ENCODE peak calls at places on chromosome 5, in seven cellular contexts. One of them, this sample, is unnamed.

GRCh38 chr5:135169753-135170152 is 135.7 kb upstream of the PITX1 start:
- DNase-seq in astrocyte: no peak
- DNase-seq in GM23338: no peak
- DNase-seq in neural progenitor cell: no peak
- DNase-seq in keratinocyte: no peak
- DNase-seq in HCT116: no peak
- DNase-seq in MM.1S: no peak
- DNase-seq in this sample: no peak

GRCh38 chr5:68429510-68429909 is 214.0 kb downstream of the PIK3R1 start:
- DNase-seq in astrocyte: no peak
- DNase-seq in GM23338: no peak
- DNase-seq in keratinocyte: no peak
- DNase-seq in MM.1S: no peak
- DNase-seq in neural progenitor cell: no peak
- DNase-seq in HCT116: no peak
- DNase-seq in this sample: no peak

GRCh38 chr5:10416868-10417267 is 24.8 kb upstream of the ROPN1L start:
- DNase-seq in neural progenitor cell: no peak
- DNase-seq in GM23338: no peak
- DNase-seq in keratinocyte: no peak
- DNase-seq in astrocyte: no peak
- DNase-seq in HCT116: no peak
- DNase-seq in MM.1S: no peak
- DNase-seq in this sample: no peak

GRCh38 chr5:141412853-141413539 is at the start of gene PCDHGA10:
- DNase-seq in HCT116: peak; percentile 71
- DNase-seq in astrocyte: peak; percentile 47
- DNase-seq in MM.1S: peak; percentile 80
- DNase-seq in GM23338: peak; percentile 92
- DNase-seq in neural progenitor cell: peak; percentile 57
- DNase-seq in keratinocyte: no peak
- DNase-seq in this sample: peak; percentile 37

GRCh38 chr5:132979367-132979935 is 16.0 kb upstream of the AFF4 start:
- DNase-seq in neural progenitor cell: no peak
- DNase-seq in keratinocyte: no peak
- DNase-seq in HCT116: no peak
- DNase-seq in MM.1S: no peak
- DNase-seq in GM23338: no peak
- DNase-seq in astrocyte: peak; percentile 47
- DNase-seq in this sample: no peak

GRCh38 chr5:38853753-38854470 is 8.1 kb downstream of the OSMR start:
- DNase-seq in neural progenitor cell: no peak
- DNase-seq in astrocyte: peak; percentile 97
- DNase-seq in GM23338: peak; percentile 10
- DNase-seq in HCT116: peak; percentile 51
- DNase-seq in keratinocyte: no peak
- DNase-seq in MM.1S: no peak
- DNase-seq in this sample: no peak

GRCh38 chr5:142783601-142784291 is 13.6 kb downstream of the ARHGAP26 start:
- DNase-seq in HCT116: no peak
- DNase-seq in keratinocyte: no peak
- DNase-seq in MM.1S: peak; percentile 52
- DNase-seq in GM23338: no peak
- DNase-seq in neural progenitor cell: peak; percentile 43
- DNase-seq in astrocyte: no peak
- DNase-seq in this sample: peak; percentile 71

GRCh38 chr5:73376618-73377170 is 71.9 kb downstream of the FOXD1 start:
- DNase-seq in GM23338: no peak
- DNase-seq in MM.1S: no peak
- DNase-seq in astrocyte: peak; percentile 81
- DNase-seq in HCT116: no peak
- DNase-seq in neural progenitor cell: no peak
- DNase-seq in keratinocyte: peak; percentile 25
- DNase-seq in this sample: no peak

GRCh38 chr5:141363952-141364660 is at the start of gene PCDHGA5:
- DNase-seq in keratinocyte: no peak
- DNase-seq in GM23338: no peak
- DNase-seq in HCT116: no peak
- DNase-seq in MM.1S: no peak
- DNase-seq in astrocyte: peak; percentile 4
- DNase-seq in neural progenitor cell: no peak
- DNase-seq in this sample: no peak

GRCh38 chr5:42423285-42424152 is at the start of gene GHR:
- DNase-seq in keratinocyte: peak; percentile 25
- DNase-seq in MM.1S: peak; percentile 14
- DNase-seq in astrocyte: peak; percentile 86
- DNase-seq in neural progenitor cell: peak; percentile 93
- DNase-seq in HCT116: peak; percentile 6
- DNase-seq in GM23338: peak; percentile 93
- DNase-seq in this sample: peak; percentile 89

GRCh38 chr5:52069997-52070396 is 686.7 kb downstream of the ISL1 start:
- DNase-seq in keratinocyte: no peak
- DNase-seq in astrocyte: no peak
- DNase-seq in HCT116: no peak
- DNase-seq in MM.1S: no peak
- DNase-seq in neural progenitor cell: no peak
- DNase-seq in GM23338: no peak
- DNase-seq in this sample: no peak

GRCh38 chr5:179494774-179495173 is 55.6 kb upstream of the RUFY1 start:
- DNase-seq in GM23338: no peak
- DNase-seq in HCT116: no peak
- DNase-seq in astrocyte: no peak
- DNase-seq in MM.1S: no peak
- DNase-seq in neural progenitor cell: no peak
- DNase-seq in keratinocyte: no peak
- DNase-seq in this sample: no peak

GRCh38 chr5:146788918-146789317 is 89.6 kb downstream of the PPP2R2B start:
- DNase-seq in neural progenitor cell: peak; percentile 85
- DNase-seq in HCT116: no peak
- DNase-seq in astrocyte: no peak
- DNase-seq in keratinocyte: no peak
- DNase-seq in MM.1S: no peak
- DNase-seq in GM23338: peak; percentile 81
- DNase-seq in this sample: peak; percentile 3

GRCh38 chr5:56480305-56481146 is 247.4 kb upstream of the ANKRD55 start:
- DNase-seq in MM.1S: peak; percentile 65
- DNase-seq in HCT116: no peak
- DNase-seq in astrocyte: peak; percentile 67
- DNase-seq in GM23338: peak; percentile 74
- DNase-seq in neural progenitor cell: peak; percentile 87
- DNase-seq in keratinocyte: no peak
- DNase-seq in this sample: peak; percentile 33

GRCh38 chr5:160165137-160166068 is 46.2 kb upstream of the PWWP2A start:
- DNase-seq in MM.1S: no peak
- DNase-seq in keratinocyte: peak; percentile 90
- DNase-seq in GM23338: peak; percentile 94
- DNase-seq in HCT116: peak; percentile 95
- DNase-seq in neural progenitor cell: peak; percentile 83
- DNase-seq in astrocyte: peak; percentile 99
- DNase-seq in this sample: peak; percentile 73

GRCh38 chr5:113514263-113514590 is 733 bp downstream of the YTHDC2 start:
- DNase-seq in MM.1S: peak; percentile 19
- DNase-seq in neural progenitor cell: no peak
- DNase-seq in HCT116: no peak
- DNase-seq in GM23338: no peak
- DNase-seq in keratinocyte: no peak
- DNase-seq in astrocyte: no peak
- DNase-seq in this sample: no peak

GRCh38 chr5:75707911-75708509 is 9.2 kb downstream of the POC5 start:
- DNase-seq in MM.1S: no peak
- DNase-seq in HCT116: no peak
- DNase-seq in neural progenitor cell: no peak
- DNase-seq in keratinocyte: no peak
- DNase-seq in astrocyte: no peak
- DNase-seq in GM23338: no peak
- DNase-seq in this sample: no peak

GRCh38 chr5:135127604-135128240 is 93.7 kb upstream of the PITX1 start:
- DNase-seq in astrocyte: peak; percentile 79
- DNase-seq in neural progenitor cell: no peak
- DNase-seq in HCT116: no peak
- DNase-seq in keratinocyte: peak; percentile 61
- DNase-seq in GM23338: no peak
- DNase-seq in MM.1S: no peak
- DNase-seq in this sample: no peak

DNA sequence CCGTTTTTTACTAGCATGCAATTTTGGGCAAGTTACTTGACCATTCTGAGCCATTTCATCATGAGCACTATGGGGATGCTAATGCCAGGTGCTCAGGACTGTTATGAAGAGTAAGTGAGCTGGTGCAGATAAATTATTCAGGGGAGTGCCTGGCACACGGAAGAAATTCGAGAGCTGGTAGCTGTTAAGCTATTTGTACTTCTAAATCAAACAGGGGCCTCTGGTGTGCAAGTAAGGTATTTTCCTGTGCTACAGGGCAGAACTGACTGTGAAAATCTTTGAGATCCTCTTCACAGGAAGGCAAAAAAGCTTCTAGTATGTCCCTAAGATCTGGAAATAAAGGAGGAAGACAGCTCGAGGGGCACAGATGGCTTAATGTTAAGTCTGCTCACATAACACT is 106.3 kb upstream of the SPOCK1 start:
- DNase-seq in neural progenitor cell: peak; percentile 35
- DNase-seq in HCT116: no peak
- DNase-seq in GM23338: peak; percentile 62
- DNase-seq in keratinocyte: no peak
- DNase-seq in MM.1S: no peak
- DNase-seq in astrocyte: peak; percentile 21
- DNase-seq in this sample: peak; percentile 52
- TF ChIP-seq CTCF in neural progenitor cell: peak; percentile 38
- TF ChIP-seq CTCF in HCT116: peak; percentile 3
- TF ChIP-seq CTCF in GM23338: peak; percentile 35
- TF ChIP-seq CTCF in keratinocyte: peak; percentile 10
- TF ChIP-seq CTCF in MM.1S: no peak
- TF ChIP-seq CTCF in astrocyte: peak; percentile 28
- TF ChIP-seq CTCF in this sample: peak; percentile 54

DNA sequence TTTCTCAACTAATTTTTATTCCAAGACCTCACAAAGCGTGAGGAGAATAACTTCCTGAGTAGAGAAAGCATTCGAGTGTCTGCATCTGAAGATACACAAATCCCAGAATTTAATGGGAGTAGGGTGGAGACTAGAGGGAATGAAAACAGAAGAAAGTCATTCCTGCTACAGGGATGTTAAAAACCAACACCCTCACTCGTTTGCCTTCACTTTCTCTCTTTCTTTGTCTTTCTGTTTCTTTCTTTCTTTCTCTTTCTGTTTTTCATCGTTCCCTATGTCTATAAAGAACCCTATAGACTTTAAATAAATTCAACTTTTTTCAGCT is 118.2 kb downstream of the PRDM6 start:
- DNase-seq in neural progenitor cell: no peak
- DNase-seq in astrocyte: no peak
- DNase-seq in keratinocyte: no peak
- DNase-seq in MM.1S: no peak
- DNase-seq in HCT116: no peak
- DNase-seq in GM23338: no peak
- DNase-seq in this sample: no peak
- TF ChIP-seq EZH2 in neural progenitor cell: no peak
- TF ChIP-seq EZH2 in astrocyte: no peak
- TF ChIP-seq EZH2 in keratinocyte: no peak
- TF ChIP-seq EZH2 in MM.1S: no peak
- TF ChIP-seq EZH2 in HCT116: no peak
- TF ChIP-seq EZH2 in GM23338: no peak
- TF ChIP-seq EZH2 in this sample: no peak

GRCh38 chr5:35656721-35657120 is 39.1 kb downstream of the SPEF2 start:
- DNase-seq in MM.1S: no peak
- DNase-seq in astrocyte: peak; percentile 51
- DNase-seq in HCT116: no peak
- DNase-seq in keratinocyte: no peak
- DNase-seq in neural progenitor cell: no peak
- DNase-seq in GM23338: peak; percentile 62
- DNase-seq in this sample: no peak

GRCh38 chr5:35647712-35648111 is 30.0 kb downstream of the SPEF2 start:
- DNase-seq in MM.1S: no peak
- DNase-seq in keratinocyte: no peak
- DNase-seq in GM23338: no peak
- DNase-seq in HCT116: no peak
- DNase-seq in neural progenitor cell: no peak
- DNase-seq in astrocyte: no peak
- DNase-seq in this sample: no peak

GRCh38 chr5:35647128-35647527 is 29.5 kb downstream of the SPEF2 start:
- DNase-seq in neural progenitor cell: no peak
- DNase-seq in HCT116: no peak
- DNase-seq in MM.1S: no peak
- DNase-seq in GM23338: no peak
- DNase-seq in astrocyte: no peak
- DNase-seq in keratinocyte: no peak
- DNase-seq in this sample: no peak

DNA sequence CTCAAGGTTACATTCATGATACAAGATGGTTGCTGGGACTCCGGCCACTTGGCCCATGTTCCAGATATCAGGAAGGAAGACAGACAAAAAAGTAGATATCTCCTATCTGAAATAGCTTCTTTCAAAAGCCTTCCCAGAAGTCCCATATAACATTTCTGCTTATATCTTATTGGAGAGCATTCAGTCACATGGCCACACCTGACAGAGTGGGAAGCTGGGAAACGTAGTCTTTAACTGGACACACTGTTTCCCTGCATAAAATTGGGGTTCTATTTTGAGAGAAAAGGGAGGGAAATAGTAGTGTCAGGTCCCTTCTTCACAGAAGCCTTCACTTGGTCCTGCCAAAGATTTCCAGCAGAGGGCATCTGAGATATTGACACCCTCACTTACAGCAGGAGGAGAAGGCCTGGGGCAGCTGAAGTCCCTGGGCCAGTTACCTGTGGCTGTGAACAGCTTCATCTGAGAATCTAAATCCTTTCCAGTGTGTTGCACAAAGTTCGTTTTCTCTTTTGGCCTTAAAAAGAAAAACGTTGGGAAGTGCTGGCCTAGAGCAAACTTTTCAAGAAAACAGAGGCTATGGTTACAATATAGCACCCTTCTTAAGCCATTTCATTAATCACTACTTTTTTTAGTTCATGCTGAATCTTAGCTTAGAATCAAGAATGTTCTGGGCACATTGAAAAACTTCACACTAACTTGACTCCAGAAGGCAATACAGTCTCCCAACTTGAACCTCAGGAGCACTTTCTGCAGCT is 33.5 kb downstream of the SPEF2 start:
- DNase-seq in HCT116: peak; percentile 24
- DNase-seq in astrocyte: peak; percentile 13
- DNase-seq in MM.1S: peak; percentile 39
- DNase-seq in keratinocyte: no peak
- DNase-seq in GM23338: peak; percentile 74
- DNase-seq in neural progenitor cell: peak; percentile 55
- DNase-seq in this sample: peak; percentile 64
- TF ChIP-seq CTCF in HCT116: peak; percentile 27
- TF ChIP-seq CTCF in astrocyte: peak; percentile 41
- TF ChIP-seq CTCF in MM.1S: peak; percentile 52
- TF ChIP-seq CTCF in keratinocyte: peak; percentile 60
- TF ChIP-seq CTCF in GM23338: peak; percentile 74
- TF ChIP-seq CTCF in neural progenitor cell: peak; percentile 54
- TF ChIP-seq CTCF in this sample: peak; percentile 66

GRCh38 chr5:102922839-102923477 is 167.9 kb downstream of the PAM start:
- DNase-seq in HCT116: no peak
- DNase-seq in GM23338: no peak
- DNase-seq in neural progenitor cell: no peak
- DNase-seq in MM.1S: no peak
- DNase-seq in keratinocyte: no peak
- DNase-seq in astrocyte: peak; percentile 23
- DNase-seq in this sample: peak; percentile 19
- TF ChIP-seq EZH2 in HCT116: no peak
- TF ChIP-seq EZH2 in GM23338: no peak
- TF ChIP-seq EZH2 in neural progenitor cell: no peak
- TF ChIP-seq EZH2 in MM.1S: no peak
- TF ChIP-seq EZH2 in keratinocyte: no peak
- TF ChIP-seq EZH2 in astrocyte: no peak
- TF ChIP-seq EZH2 in this sample: no peak